ENCODE peak calls at places on chromosomes 6 and 20, in ten cellular contexts. One of them, this sample, is unnamed.

GRCh38 chr6:124119591-124119990 is 315.9 kb downstream of the NKAIN2 start:
- DNase-seq in esophagus muscularis mucosa: no peak
- DNase-seq in mucosa of descending colon: no peak
- DNase-seq in AG10803: no peak
- DNase-seq in adrenal gland: no peak
- DNase-seq in cardiac fibroblast: no peak
- DNase-seq in heart right ventricle: no peak
- DNase-seq in heart left ventricle: no peak
- DNase-seq in cardiac muscle cell: peak; percentile 61
- DNase-seq in hepatocyte: no peak
- DNase-seq in this sample: no peak

GRCh38 chr20:1577906-1578305 is 20.4 kb upstream of the SIRPD start:
- DNase-seq in esophagus muscularis mucosa: no peak
- DNase-seq in mucosa of descending colon: no peak
- DNase-seq in AG10803: no peak
- DNase-seq in adrenal gland: no peak
- DNase-seq in cardiac fibroblast: no peak
- DNase-seq in heart right ventricle: no peak
- DNase-seq in heart left ventricle: no peak
- DNase-seq in cardiac muscle cell: no peak
- DNase-seq in hepatocyte: peak; percentile 1
- DNase-seq in this sample: no peak

GRCh38 chr6:157825243-157825904 is 2.3 kb downstream of the SNX9 start:
- DNase-seq in esophagus muscularis mucosa: no peak
- DNase-seq in mucosa of descending colon: no peak
- DNase-seq in AG10803: no peak
- DNase-seq in adrenal gland: no peak
- DNase-seq in cardiac fibroblast: peak; percentile 64
- DNase-seq in heart right ventricle: no peak
- DNase-seq in heart left ventricle: no peak
- DNase-seq in cardiac muscle cell: no peak
- DNase-seq in hepatocyte: no peak
- DNase-seq in this sample: no peak

GRCh38 chr6:112330877-112331260 is 16.3 kb upstream of the RFPL4B start:
- DNase-seq in esophagus muscularis mucosa: no peak
- DNase-seq in mucosa of descending colon: no peak
- DNase-seq in AG10803: no peak
- DNase-seq in adrenal gland: no peak
- DNase-seq in cardiac fibroblast: no peak
- DNase-seq in heart right ventricle: no peak
- DNase-seq in heart left ventricle: no peak
- DNase-seq in cardiac muscle cell: no peak
- DNase-seq in hepatocyte: no peak
- DNase-seq in this sample: peak; percentile 59

GRCh38 chr6:46220351-46221220 is 49.8 kb upstream of the ENPP5 start:
- DNase-seq in esophagus muscularis mucosa: no peak
- DNase-seq in mucosa of descending colon: no peak
- DNase-seq in AG10803: no peak
- DNase-seq in adrenal gland: no peak
- DNase-seq in cardiac fibroblast: peak; percentile 6
- DNase-seq in heart right ventricle: no peak
- DNase-seq in heart left ventricle: no peak
- DNase-seq in cardiac muscle cell: no peak
- DNase-seq in hepatocyte: no peak
- DNase-seq in this sample: no peak

GRCh38 chr20:4951299-4951698 is 50.0 kb downstream of the SLC23A2 start:
- DNase-seq in esophagus muscularis mucosa: no peak
- DNase-seq in mucosa of descending colon: no peak
- DNase-seq in AG10803: peak; percentile 80
- DNase-seq in adrenal gland: peak; percentile 85
- DNase-seq in cardiac fibroblast: peak; percentile 88
- DNase-seq in heart right ventricle: no peak
- DNase-seq in heart left ventricle: peak; percentile 31
- DNase-seq in cardiac muscle cell: no peak
- DNase-seq in hepatocyte: peak; percentile 57
- DNase-seq in this sample: peak; percentile 48

GRCh38 chr20:62236674-62236996 is 1.7 kb upstream of the OSBPL2 start:
- DNase-seq in esophagus muscularis mucosa: no peak
- DNase-seq in mucosa of descending colon: no peak
- DNase-seq in AG10803: no peak
- DNase-seq in adrenal gland: no peak
- DNase-seq in cardiac fibroblast: no peak
- DNase-seq in heart right ventricle: peak; percentile 10
- DNase-seq in heart left ventricle: no peak
- DNase-seq in cardiac muscle cell: no peak
- DNase-seq in hepatocyte: peak; percentile 44
- DNase-seq in this sample: no peak

GRCh38 chr20:4434681-4435080 is 287.0 kb upstream of the PRND start:
- DNase-seq in esophagus muscularis mucosa: peak; percentile 55
- DNase-seq in mucosa of descending colon: no peak
- DNase-seq in AG10803: peak; percentile 80
- DNase-seq in adrenal gland: no peak
- DNase-seq in cardiac fibroblast: no peak
- DNase-seq in heart right ventricle: no peak
- DNase-seq in heart left ventricle: no peak
- DNase-seq in cardiac muscle cell: no peak
- DNase-seq in hepatocyte: no peak
- DNase-seq in this sample: no peak

GRCh38 chr20:34877002-34877264 is 521 bp downstream of the ACSS2 start:
- DNase-seq in esophagus muscularis mucosa: no peak
- DNase-seq in mucosa of descending colon: peak; percentile 41
- DNase-seq in AG10803: no peak
- DNase-seq in adrenal gland: peak; percentile 58
- DNase-seq in cardiac fibroblast: no peak
- DNase-seq in heart right ventricle: no peak
- DNase-seq in heart left ventricle: no peak
- DNase-seq in cardiac muscle cell: no peak
- DNase-seq in hepatocyte: no peak
- DNase-seq in this sample: no peak

GRCh38 chr20:34874094-34874654 is 1.5 kb upstream of the GGT7 start:
- DNase-seq in esophagus muscularis mucosa: peak; percentile 94
- DNase-seq in mucosa of descending colon: peak; percentile 93
- DNase-seq in AG10803: peak; percentile 87
- DNase-seq in adrenal gland: peak; percentile 95
- DNase-seq in cardiac fibroblast: peak; percentile 94
- DNase-seq in heart right ventricle: peak; percentile 53
- DNase-seq in heart left ventricle: peak; percentile 80
- DNase-seq in cardiac muscle cell: peak; percentile 88
- DNase-seq in hepatocyte: peak; percentile 89
- DNase-seq in this sample: peak; percentile 81

GRCh38 chr20:34875657-34876160 is 703 bp upstream of the ACSS2 start:
- DNase-seq in esophagus muscularis mucosa: no peak
- DNase-seq in mucosa of descending colon: no peak
- DNase-seq in AG10803: no peak
- DNase-seq in adrenal gland: no peak
- DNase-seq in cardiac fibroblast: no peak
- DNase-seq in heart right ventricle: no peak
- DNase-seq in heart left ventricle: no peak
- DNase-seq in cardiac muscle cell: no peak
- DNase-seq in hepatocyte: no peak
- DNase-seq in this sample: no peak

GRCh38 chr20:34873583-34874093 is 982 bp upstream of the GGT7 start:
- DNase-seq in esophagus muscularis mucosa: no peak
- DNase-seq in mucosa of descending colon: no peak
- DNase-seq in AG10803: no peak
- DNase-seq in adrenal gland: no peak
- DNase-seq in cardiac fibroblast: no peak
- DNase-seq in heart right ventricle: no peak
- DNase-seq in heart left ventricle: no peak
- DNase-seq in cardiac muscle cell: no peak
- DNase-seq in hepatocyte: no peak
- DNase-seq in this sample: no peak

DNA sequence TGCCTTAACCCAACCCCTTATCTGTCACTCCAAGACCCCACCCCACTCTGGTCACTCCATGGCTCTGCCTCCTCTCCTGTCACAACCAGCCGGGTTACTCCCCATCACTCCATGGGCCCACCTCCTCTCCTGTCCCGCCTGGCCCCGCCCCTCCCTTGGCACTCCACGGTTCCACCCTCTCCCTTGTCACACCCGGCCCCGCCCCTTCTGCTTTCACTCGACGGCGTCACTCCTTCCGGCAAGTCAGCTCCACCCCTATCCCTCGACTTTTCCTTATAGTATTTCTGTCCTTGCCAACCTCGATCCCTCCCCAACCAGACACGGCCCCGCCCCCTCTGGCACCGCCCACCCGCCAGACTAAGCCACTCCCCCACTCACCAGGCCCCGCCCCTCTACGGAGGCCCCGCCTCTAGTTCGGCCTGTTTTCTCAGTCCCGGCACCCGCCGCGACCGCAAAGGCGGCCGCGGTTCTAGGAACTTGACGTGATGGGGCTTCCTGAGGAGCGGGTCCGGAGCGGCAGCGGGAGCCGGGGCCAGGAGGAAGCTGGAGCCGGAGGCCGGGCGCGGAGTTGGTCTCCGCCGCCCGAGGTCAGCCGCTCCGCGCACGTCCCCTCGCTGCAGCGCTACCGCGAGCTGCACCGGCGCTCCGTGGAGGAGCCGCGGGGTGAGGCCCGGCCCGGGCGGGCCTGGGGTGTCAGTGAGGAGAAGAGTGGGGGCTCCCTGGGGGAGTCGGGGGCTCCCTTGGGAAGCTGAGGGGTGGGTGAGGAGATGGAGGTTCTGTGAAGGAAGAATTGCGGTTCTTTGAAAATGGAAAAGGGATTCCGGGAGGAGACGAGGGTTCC is at the start of gene ACSS2:
- DNase-seq in esophagus muscularis mucosa: peak; percentile 100
- DNase-seq in mucosa of descending colon: peak; percentile 99
- DNase-seq in AG10803: peak; percentile 99
- DNase-seq in adrenal gland: peak; percentile 100
- DNase-seq in cardiac fibroblast: peak; percentile 100
- DNase-seq in heart right ventricle: peak; percentile 99
- DNase-seq in heart left ventricle: peak; percentile 100
- DNase-seq in cardiac muscle cell: peak; percentile 99
- DNase-seq in hepatocyte: peak; percentile 99
- DNase-seq in this sample: peak; percentile 94
- TF ChIP-seq CTCF in esophagus muscularis mucosa: no peak
- TF ChIP-seq CTCF in mucosa of descending colon: no peak
- TF ChIP-seq CTCF in AG10803: no peak
- TF ChIP-seq CTCF in adrenal gland: no peak
- TF ChIP-seq CTCF in cardiac fibroblast: no peak
- TF ChIP-seq CTCF in heart right ventricle: no peak
- TF ChIP-seq CTCF in heart left ventricle: no peak
- TF ChIP-seq CTCF in cardiac muscle cell: peak; percentile 2
- TF ChIP-seq CTCF in hepatocyte: no peak
- TF ChIP-seq CTCF in this sample: no peak

DNA sequence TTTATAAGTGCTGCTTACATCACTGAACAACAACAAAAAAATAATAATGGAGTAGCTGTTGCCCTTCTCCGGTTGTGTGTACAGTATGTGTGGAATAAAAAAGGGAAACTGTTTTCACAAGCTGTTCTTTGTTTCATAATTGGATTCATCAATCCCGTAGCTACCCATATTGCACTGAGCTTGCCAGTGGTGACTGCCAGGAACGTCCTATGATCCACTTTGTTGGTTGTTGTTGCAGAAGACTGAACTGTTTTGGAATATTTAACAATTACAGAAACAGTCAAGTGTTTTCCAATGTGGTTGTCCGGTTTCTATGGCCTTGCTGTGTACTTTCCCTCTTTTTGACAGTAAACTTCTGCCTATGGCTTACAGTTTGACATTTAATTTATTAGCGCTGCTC is 141.3 kb downstream of the DTNBP1 start:
- DNase-seq in esophagus muscularis mucosa: no peak
- DNase-seq in mucosa of descending colon: no peak
- DNase-seq in AG10803: no peak
- DNase-seq in adrenal gland: peak; percentile 50
- DNase-seq in cardiac fibroblast: no peak
- DNase-seq in heart right ventricle: no peak
- DNase-seq in heart left ventricle: no peak
- DNase-seq in cardiac muscle cell: no peak
- DNase-seq in hepatocyte: no peak
- DNase-seq in this sample: no peak
- H3K4me3 ChIP-seq in esophagus muscularis mucosa: no peak overlapping the region
- H3K4me3 ChIP-seq in mucosa of descending colon: no peak overlapping the region
- H3K4me3 ChIP-seq in AG10803: no peak overlapping the region
- H3K4me3 ChIP-seq in adrenal gland: no peak overlapping the region
- H3K4me3 ChIP-seq in cardiac fibroblast: no peak overlapping the region
- H3K4me3 ChIP-seq in heart right ventricle: no peak overlapping the region
- H3K4me3 ChIP-seq in heart left ventricle: no peak overlapping the region
- H3K4me3 ChIP-seq in cardiac muscle cell: no peak overlapping the region
- H3K4me3 ChIP-seq in hepatocyte: no peak overlapping the region
- H3K4me3 ChIP-seq in this sample: no peak overlapping the region

DNA sequence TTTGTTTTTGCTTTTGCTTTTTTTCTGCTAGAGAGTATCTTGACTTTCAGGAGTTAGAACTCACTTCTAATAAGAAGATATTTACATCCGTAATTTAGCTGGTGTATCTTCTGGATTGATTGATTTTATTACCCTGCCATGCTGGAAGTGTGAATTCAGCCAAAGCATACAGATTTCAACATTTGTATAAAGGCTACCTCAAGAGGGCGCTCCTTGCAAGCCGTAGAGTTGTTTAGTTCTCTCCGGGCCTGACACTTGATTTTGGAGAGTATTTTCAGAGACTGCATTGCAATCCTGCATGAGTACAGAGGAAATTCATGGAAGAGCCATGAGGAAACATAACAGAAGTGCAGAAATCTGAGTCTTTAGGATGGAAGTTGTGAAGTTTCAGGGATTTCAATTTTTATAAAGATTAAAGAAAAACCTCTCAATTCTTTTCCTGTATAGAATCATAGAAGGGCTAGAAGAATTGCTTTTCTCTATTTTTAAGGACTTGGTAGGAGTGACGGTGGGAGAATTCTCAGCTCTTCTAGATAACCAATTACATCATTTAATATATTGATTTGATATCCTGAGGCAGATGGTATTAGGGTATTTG is 66.7 kb upstream of the TIAM2 start:
- DNase-seq in esophagus muscularis mucosa: no peak
- DNase-seq in mucosa of descending colon: peak; percentile 87
- DNase-seq in AG10803: peak; percentile 69
- DNase-seq in adrenal gland: peak; percentile 85
- DNase-seq in cardiac fibroblast: peak; percentile 81
- DNase-seq in heart right ventricle: no peak
- DNase-seq in heart left ventricle: no peak
- DNase-seq in cardiac muscle cell: peak; percentile 81
- DNase-seq in hepatocyte: peak; percentile 91
- DNase-seq in this sample: peak; percentile 59
- TF ChIP-seq CTCF in esophagus muscularis mucosa: peak; percentile 53
- TF ChIP-seq CTCF in mucosa of descending colon: peak; percentile 58
- TF ChIP-seq CTCF in AG10803: peak; percentile 96
- TF ChIP-seq CTCF in adrenal gland: peak; percentile 84
- TF ChIP-seq CTCF in cardiac fibroblast: peak; percentile 71
- TF ChIP-seq CTCF in heart right ventricle: peak; percentile 83
- TF ChIP-seq CTCF in heart left ventricle: peak; percentile 70
- TF ChIP-seq CTCF in cardiac muscle cell: peak; percentile 79
- TF ChIP-seq CTCF in hepatocyte: peak; percentile 82
- TF ChIP-seq CTCF in this sample: peak; percentile 73

GRCh38 chr6:107460074-107460631 is 789 bp upstream of the PDSS2 start:
- DNase-seq in esophagus muscularis mucosa: no peak
- DNase-seq in mucosa of descending colon: no peak
- DNase-seq in AG10803: no peak
- DNase-seq in adrenal gland: no peak
- DNase-seq in cardiac fibroblast: no peak
- DNase-seq in heart right ventricle: no peak
- DNase-seq in heart left ventricle: no peak
- DNase-seq in cardiac muscle cell: no peak
- DNase-seq in hepatocyte: no peak
- DNase-seq in this sample: no peak

GRCh38 chr6:107459283-107460073 is at the start of gene PDSS2:
- DNase-seq in esophagus muscularis mucosa: peak; percentile 97
- DNase-seq in mucosa of descending colon: peak; percentile 100
- DNase-seq in AG10803: peak; percentile 98
- DNase-seq in adrenal gland: peak; percentile 99
- DNase-seq in cardiac fibroblast: peak; percentile 97
- DNase-seq in heart right ventricle: peak; percentile 98
- DNase-seq in heart left ventricle: peak; percentile 100
- DNase-seq in cardiac muscle cell: peak; percentile 98
- DNase-seq in hepatocyte: peak; percentile 99
- DNase-seq in this sample: peak; percentile 92

DNA sequence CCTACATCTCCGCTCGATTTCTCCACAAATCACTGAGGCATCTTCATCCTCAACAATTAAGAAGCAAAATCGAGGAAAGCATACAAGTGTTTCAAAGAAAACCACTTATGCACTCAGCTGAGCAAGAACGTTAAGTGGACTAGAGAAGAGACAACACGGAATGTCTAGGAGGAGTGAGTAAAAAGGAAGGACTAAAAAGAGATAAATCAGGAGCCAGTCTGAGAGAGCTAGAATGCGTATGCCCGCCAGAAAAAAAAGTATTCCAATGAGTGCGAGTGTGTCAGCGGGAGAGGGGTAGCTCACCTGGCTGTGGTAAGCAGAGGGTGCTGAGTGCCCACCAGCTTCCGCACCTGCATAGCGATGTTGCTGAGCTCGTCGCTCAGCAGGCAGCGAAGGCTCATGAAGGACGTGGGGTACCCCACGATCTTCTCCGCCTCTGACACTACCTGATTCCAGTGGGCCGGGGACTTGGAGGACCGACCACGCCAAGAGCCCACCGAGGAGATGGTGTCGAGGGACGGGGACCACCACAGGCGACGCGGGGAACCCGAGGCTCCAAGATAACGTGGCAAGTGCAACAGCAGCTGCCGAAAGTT is 579 bp downstream of the PDSS2 start:
- DNase-seq in esophagus muscularis mucosa: no peak
- DNase-seq in mucosa of descending colon: no peak
- DNase-seq in AG10803: peak; percentile 15
- DNase-seq in adrenal gland: peak; percentile 53
- DNase-seq in cardiac fibroblast: peak; percentile 10
- DNase-seq in heart right ventricle: peak; percentile 20
- DNase-seq in heart left ventricle: no peak
- DNase-seq in cardiac muscle cell: peak; percentile 39
- DNase-seq in hepatocyte: peak; percentile 35
- DNase-seq in this sample: no peak
- H3K4me3 ChIP-seq in esophagus muscularis mucosa: peak overlapping the region; percentile 84
- H3K4me3 ChIP-seq in mucosa of descending colon: peak overlapping the region; percentile 90
- H3K4me3 ChIP-seq in AG10803: peak overlapping the region; percentile 100
- H3K4me3 ChIP-seq in adrenal gland: peak overlapping the region; percentile 77
- H3K4me3 ChIP-seq in cardiac fibroblast: peak overlapping the region; percentile 99
- H3K4me3 ChIP-seq in heart right ventricle: peak overlapping the region; percentile 56
- H3K4me3 ChIP-seq in heart left ventricle: peak overlapping the region; percentile 79
- H3K4me3 ChIP-seq in cardiac muscle cell: peak overlapping the region; percentile 95
- H3K4me3 ChIP-seq in hepatocyte: peak overlapping the region; percentile 62
- H3K4me3 ChIP-seq in this sample: peak overlapping the region; percentile 92

This sample was measured in HFF-Myc.